ENCODE peak calls at places on chromosomes 1 and 21, in five cellular contexts. D, P, Q, V and H are unnamed samples.

GRCh38 chr1:48686159-48686558 is 90.5 kb downstream of the BEND5 start:
- DNase-seq in Q (no peak), P (no peak), D (no peak), V (no peak), H (no peak)

GRCh38 chr1:24535021-24535424 is 20.9 kb upstream of the NCMAP start:
- DNase-seq in Q (no peak), V (no peak), D (no peak), P (no peak), H (no peak)

GRCh38 chr1:93591833-93592635 is 89.6 kb downstream of the BCAR3 start:
- DNase-seq in Q (peak), V (no peak), D (peak), P (peak), H (no peak)

GRCh38 chr1:17276568-17276967 is 27.7 kb downstream of the PADI3 start:
- DNase-seq in D (no peak), V (peak), P (peak), Q (no peak), H (no peak)

GRCh38 chr1:45246760-45247159 is 40.4 kb upstream of the ZSWIM5 start:
- DNase-seq in Q (no peak), V (peak), D (no peak), P (peak), H (no peak)

GRCh38 chr1:200626853-200627534 is 6.4 kb upstream of the KIF14 start:
- DNase-seq in D (no peak), V (no peak), Q (no peak), P (no peak), H (no peak)

GRCh38 chr1:228141082-228141870 is 1.2 kb downstream of the GUK1 start:
- DNase-seq in V (peak), D (no peak), Q (peak), P (no peak), H (no peak)

GRCh38 chr1:199720496-199720895 is 307.0 kb upstream of the NR5A2 start:
- DNase-seq in V (no peak), Q (no peak), P (no peak), D (no peak), H (no peak)

GRCh38 chr1:243732627-243733026 is 117.4 kb downstream of the AKT3 start:
- DNase-seq in V (no peak), D (no peak), P (no peak), Q (no peak), H (no peak)

GRCh38 chr1:236534164-236534651 is 10.4 kb downstream of the LGALS8 start:
- DNase-seq in V (peak), Q (no peak), D (no peak), P (no peak), H (no peak)

GRCh38 chr1:58409826-58410225 is 136.7 kb downstream of the OMA1 start:
- DNase-seq in P (no peak), V (no peak), D (no peak), Q (no peak), H (peak)

GRCh38 chr1:51421961-51422360 is 91.6 kb upstream of the TTC39A start:
- DNase-seq in P (peak), Q (peak), D (peak), V (peak), H (peak)

GRCh38 chr1:57270926-57271698 is 152.7 kb downstream of the DAB1 start:
- DNase-seq in D (no peak), V (no peak), Q (no peak), P (no peak), H (no peak)

DNA sequence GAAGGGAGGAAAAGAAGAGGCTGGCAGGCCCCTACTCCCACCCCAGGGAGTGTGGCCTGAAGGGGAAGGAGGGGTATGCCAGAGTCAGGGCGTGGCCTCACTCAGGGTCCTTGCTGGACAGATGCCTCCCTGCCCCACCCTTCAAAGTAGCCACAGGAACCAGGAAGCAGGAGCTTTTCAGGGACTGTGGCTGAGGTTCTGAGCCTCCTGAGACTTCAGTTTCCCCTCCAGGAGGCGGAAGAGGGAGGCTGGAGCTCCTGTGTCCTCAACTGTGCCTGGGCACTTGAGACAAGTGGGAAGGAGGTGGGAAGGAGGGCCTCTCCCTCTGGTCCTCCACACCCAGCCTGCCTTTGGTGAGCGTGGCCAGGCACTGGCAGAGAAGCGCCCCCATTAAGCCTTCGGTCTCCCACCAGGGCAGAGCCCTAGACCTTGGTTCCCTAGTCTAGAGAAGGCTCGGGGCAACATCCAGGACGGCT is 5.3 kb downstream of the CELSR2 start:
- DNase-seq in V (no peak), Q (peak), D (peak), P (peak), H (no peak)
- H3K4me2 ChIP-seq in V (peak), Q (no peak), D (peak), P (peak), H (peak)

GRCh38 chr21:33880626-33881025 is 35.0 kb downstream of the ATP5PO start:
- DNase-seq in P (no peak), V (no peak), D (no peak), Q (no peak), H (no peak)

GRCh38 chr21:33881689-33882440 is 33.7 kb downstream of the ATP5PO start:
- DNase-seq in D (no peak), V (no peak), P (no peak), Q (no peak), H (no peak)

GRCh38 chr21:33884361-33885157 is 31.0 kb downstream of the ATP5PO start:
- DNase-seq in P (no peak), D (no peak), V (peak), Q (no peak), H (no peak)

GRCh38 chr21:33886316-33886715 is 29.3 kb downstream of the ATP5PO start:
- DNase-seq in D (no peak), Q (no peak), V (no peak), P (no peak), H (no peak)

GRCh38 chr21:33885158-33885514 is 30.5 kb downstream of the ATP5PO start:
- DNase-seq in P (no peak), D (no peak), V (no peak), Q (no peak), H (no peak)
- H3K4me2 ChIP-seq in P (no peak), D (no peak), V (peak), Q (no peak), H (no peak)

GRCh38 chr1:172390620-172391491 is 29.6 kb upstream of the C1orf105 start:
- DNase-seq in D (no peak), P (no peak), Q (no peak), V (no peak), H (no peak)

GRCh38 chr1:172391972-172392371 is 28.5 kb upstream of the C1orf105 start:
- DNase-seq in D (no peak), V (no peak), Q (no peak), P (no peak), H (no peak)

GRCh38 chr1:172394811-172395210 is 25.7 kb upstream of the C1orf105 start:
- DNase-seq in P (no peak), Q (no peak), D (no peak), V (no peak), H (no peak)

GRCh38 chr1:172394167-172394751 is 26.2 kb upstream of the C1orf105 start:
- DNase-seq in D (no peak), P (peak), V (peak), Q (no peak), H (no peak)

GRCh38 chr1:172393354-172393753 is 27.1 kb upstream of the C1orf105 start:
- DNase-seq in P (no peak), D (no peak), Q (no peak), V (no peak), H (no peak)
- H3K4me2 ChIP-seq in P (no peak), D (no peak), Q (no peak), V (no peak), H (no peak)

GRCh38 chr1:183197762-183198161 is 11.7 kb downstream of the LAMC2 start:
- DNase-seq in V (no peak), P (no peak), D (no peak), Q (no peak), H (no peak)

GRCh38 chr1:183191833-183192232 is 5.8 kb downstream of the LAMC2 start:
- DNase-seq in D (no peak), Q (no peak), P (peak), V (peak), H (no peak)

GRCh38 chr1:183195146-183195571 is 9.1 kb downstream of the LAMC2 start:
- DNase-seq in V (peak), P (peak), D (no peak), Q (no peak), H (no peak)

GRCh38 chr1:183198463-183198862 is 12.4 kb downstream of the LAMC2 start:
- DNase-seq in D (no peak), V (peak), Q (no peak), P (peak), H (no peak)

DNA sequence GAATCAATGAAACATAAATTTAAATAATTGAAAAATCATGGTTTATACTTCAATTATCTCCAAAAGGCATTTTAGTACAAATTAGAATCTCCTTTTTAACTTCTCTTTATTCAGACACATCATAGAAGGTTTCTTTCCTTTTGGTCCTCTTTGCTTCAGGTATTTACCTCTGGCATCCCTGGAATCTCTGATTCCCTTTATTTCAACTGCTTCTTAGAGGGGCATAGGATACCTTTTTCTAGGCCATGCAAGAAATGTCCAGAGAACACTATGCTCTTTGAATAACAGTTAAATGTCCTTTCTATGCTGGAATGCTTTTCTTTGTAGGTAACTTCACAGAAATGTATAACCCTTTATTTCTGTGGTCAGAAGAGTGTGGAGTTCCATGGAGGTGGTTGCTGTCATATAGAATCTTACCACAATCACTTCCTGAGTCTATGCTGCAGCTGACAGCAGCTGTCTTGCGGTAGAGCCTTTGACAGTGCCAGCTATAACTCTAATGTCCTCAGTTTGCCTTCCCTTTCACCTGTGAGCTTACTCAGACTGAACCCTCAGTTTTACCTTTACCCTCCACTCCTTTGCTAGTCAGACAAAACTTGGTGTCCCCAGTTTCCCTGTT is 8.6 kb downstream of the LAMC2 start:
- DNase-seq in D (no peak), V (no peak), P (no peak), Q (no peak), H (no peak)
- H3K4me2 ChIP-seq in D (no peak), V (no peak), P (peak), Q (no peak), H (no peak)

DNA sequence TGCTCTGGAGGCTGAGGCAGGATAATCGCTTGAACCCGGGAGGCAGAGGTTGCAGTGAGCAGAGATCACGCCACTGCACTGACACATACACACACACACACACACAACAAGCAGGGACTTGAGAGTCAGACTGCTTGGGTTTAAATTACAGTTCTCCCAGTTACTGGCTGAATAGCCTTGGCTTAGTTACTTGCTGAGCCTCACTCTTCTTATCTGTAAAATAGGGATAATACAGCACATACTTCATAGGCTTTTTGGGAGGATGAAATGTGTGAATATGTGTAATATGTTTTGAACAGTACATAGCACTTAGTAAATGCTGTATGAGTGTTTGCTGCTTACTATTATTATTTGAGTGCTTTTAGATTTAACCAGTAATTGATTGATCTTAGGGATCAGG is 23.8 kb downstream of the CDC42 start:
- DNase-seq in Q (no peak), P (no peak), D (no peak), V (no peak), H (no peak)
- H3K4me2 ChIP-seq in Q (no peak), P (no peak), D (no peak), V (no peak), H (no peak)